ENCODE peak calls at places on chromosomes 7 and 10, in five cellular contexts. A is NCI-H1105 treated with DMSO at 0.1 percent for 48 hours; X is activated naive CD8-positive, alpha-beta T cell treated with anti-CD3 and anti-CD28 coated beads for 36 hours; C is GM04504; B is BE2C. G is an unnamed sample.

GRCh38 chr10:121501796-121502195 is 96.4 kb downstream of the FGFR2 start:
- DNase-seq in A (no peak), X (no peak), C (no peak), B (no peak), G (no peak)

GRCh38 chr7:108134486-108134885 is 4.3 kb upstream of the LAMB4 start:
- DNase-seq in A (no peak), X (no peak), C (no peak), B (no peak), G (no peak)

GRCh38 chr10:128065881-128066534 is 60.2 kb downstream of the MKI67 start:
- DNase-seq in A (no peak), X (no peak), C (no peak), B (no peak), G (no peak)

GRCh38 chr10:119778776-119779445 is 53.1 kb downstream of the INPP5F start:
- DNase-seq in A (no peak), X (no peak), C (no peak), B (no peak), G (no peak)

GRCh38 chr7:104328308-104328969 is at the start of gene LHFPL3:
- DNase-seq in A (peak; percentile 74), X (peak; percentile 3), C (no peak), B (peak; percentile 22), G (peak; percentile 3)

GRCh38 chr7:143299840-143300239 is 11.7 kb downstream of the CASP2 start:
- DNase-seq in A (peak; percentile 3), X (peak; percentile 46), C (no peak), B (peak; percentile 55), G (peak; percentile 67)

GRCh38 chr7:39644170-39644569 is 20.8 kb downstream of the RALA start:
- DNase-seq in A (no peak), X (no peak), C (no peak), B (no peak), G (no peak)

GRCh38 chr10:77715081-77715480 is 77.5 kb upstream of the KCNMA1 start:
- DNase-seq in A (no peak), X (no peak), C (no peak), B (peak; percentile 33), G (peak; percentile 41)

GRCh38 chr7:7699970-7700369 is 18.4 kb downstream of the RPA3 start:
- DNase-seq in A (no peak), X (no peak), C (no peak), B (no peak), G (no peak)

GRCh38 chr7:116776046-116776445 is 86.3 kb upstream of the CAPZA2 start:
- DNase-seq in A (no peak), X (no peak), C (no peak), B (no peak), G (no peak)

GRCh38 chr7:97317575-97317974 is 200.1 kb downstream of the SDHAF3 start:
- DNase-seq in A (no peak), X (no peak), C (no peak), B (no peak), G (no peak)

GRCh38 chr10:58341422-58341821 is 6.6 kb downstream of the UBE2D1 start:
- DNase-seq in A (no peak), X (no peak), C (no peak), B (no peak), G (no peak)

GRCh38 chr7:27235387-27236052 is 7.1 kb upstream of the EVX1 start:
- DNase-seq in A (peak; percentile 63), X (peak; percentile 30), C (no peak), B (peak; percentile 83), G (peak; percentile 44)

GRCh38 chr7:130140551-130141160 is 64.5 kb downstream of the TMEM209 start:
- DNase-seq in A (no peak), X (no peak), C (no peak), B (no peak), G (no peak)

GRCh38 chr7:133678137-133678814 is 425.4 kb downstream of the EXOC4 start:
- DNase-seq in A (no peak), X (no peak), C (no peak), B (no peak), G (no peak)

GRCh38 chr7:117118579-117119180 is 165.4 kb downstream of the ST7 start:
- DNase-seq in A (no peak), X (no peak), C (no peak), B (no peak), G (no peak)

GRCh38 chr7:79927116-79927515 is 207.5 kb upstream of the GNAI1 start:
- DNase-seq in A (no peak), X (no peak), C (no peak), B (no peak), G (no peak)

GRCh38 chr7:35975851-35976454 is 175.1 kb downstream of the SEPTIN7 start:
- DNase-seq in A (peak; percentile 83), X (peak; percentile 32), C (peak; percentile 40), B (peak; percentile 65), G (peak; percentile 58)

GRCh38 chr7:17822557-17823173 is 117.6 kb downstream of the SNX13 start:
- DNase-seq in A (no peak), X (no peak), C (no peak), B (no peak), G (no peak)

GRCh38 chr10:2392145-2392812 is 655.0 kb upstream of the ADARB2 start:
- DNase-seq in A (peak; percentile 83), X (no peak), C (no peak), B (no peak), G (no peak)

GRCh38 chr7:151061241-151062110 is 2.1 kb downstream of the SLC4A2 start:
- DNase-seq in A (no peak), X (no peak), C (no peak), B (no peak), G (no peak)

GRCh38 chr10:35355971-35356724 is 19.8 kb downstream of the CCNY start:
- DNase-seq in A (no peak), X (no peak), C (no peak), B (no peak), G (peak; percentile 65)

GRCh38 chr7:159094030-159094740 is 50.5 kb downstream of the VIPR2 start:
- DNase-seq in A (no peak), X (no peak), C (no peak), B (peak; percentile 57), G (no peak)

GRCh38 chr10:78459639-78460037 is 426.0 kb downstream of the RPS24 start:
- DNase-seq in A (no peak), X (no peak), C (no peak), B (no peak), G (no peak)

GRCh38 chr7:70935311-70935710 is 196.6 kb upstream of the GALNT17 start:
- DNase-seq in A (no peak), X (no peak), C (no peak), B (no peak), G (no peak)

GRCh38 chr7:23895666-23896096 is 185.7 kb downstream of the STK31 start:
- DNase-seq in A (no peak), X (no peak), C (no peak), B (no peak), G (no peak)

GRCh38 chr7:67105382-67105781 is 108.7 kb downstream of the TYW1 start:
- DNase-seq in A (no peak), X (no peak), C (no peak), B (no peak), G (peak; percentile 15)

GRCh38 chr10:70357447-70358035 is 24.9 kb downstream of the LRRC20 start:
- DNase-seq in A (no peak), X (no peak), C (no peak), B (no peak), G (no peak)

GRCh38 chr10:44932338-44933116 is 21.4 kb downstream of the TMEM72 start:
- DNase-seq in A (peak; percentile 34), X (peak; percentile 81), C (peak; percentile 52), B (peak; percentile 87), G (peak; percentile 93)

GRCh38 chr7:132742152-132742551 is 165.9 kb upstream of the PLXNA4 start:
- DNase-seq in A (no peak), X (no peak), C (peak; percentile 20), B (no peak), G (no peak)

GRCh38 chr7:90250601-90251303 is 5.8 kb downstream of the CFAP69 start:
- DNase-seq in A (no peak), X (no peak), C (peak; percentile 76), B (no peak), G (no peak)

GRCh38 chr10:131424836-131425506 is 113.5 kb upstream of the TCERG1L start:
- DNase-seq in A (no peak), X (no peak), C (no peak), B (no peak), G (no peak)

GRCh38 chr10:62818426-62819011 is 2.4 kb upstream of the EGR2 start:
- DNase-seq in A (no peak), X (peak; percentile 79), C (no peak), B (peak; percentile 15), G (peak; percentile 77)

GRCh38 chr7:102248081-102248455 is 38.6 kb upstream of the SH2B2 start:
- DNase-seq in A (no peak), X (no peak), C (no peak), B (no peak), G (no peak)

GRCh38 chr7:50648570-50649169 is 83.5 kb upstream of the DDC start:
- DNase-seq in A (no peak), X (no peak), C (no peak), B (no peak), G (no peak)

GRCh38 chr7:17948503-17949238 is 8.4 kb upstream of the SNX13 start:
- DNase-seq in A (no peak), X (no peak), C (no peak), B (no peak), G (no peak)